ENCODE peak calls at places on chromosomes 4 and X, in nine cellular contexts. I is GM20000; K is activated naive CD4-positive, alpha-beta T cell treated with anti-CD3 and anti-CD28 coated beads, Interleukin-2, amount 50 U/mL, for 16 hours; H is bronchial epithelial cell; E is NCI-H1105 treated with DMSO at 0.1 percent for 48 hours; M is fibroblast of mammary gland; Y is ovary; U is glutamatergic neuron; O is dermis microvascular lymphatic vessel endothelial cell. V is an unnamed sample.

GRCh38 chr4:98838977-98839618 is 89.8 kb downstream of the EIF4E start:
- DNase-seq in I (no peak), K (no peak), H (peak; percentile 45), E (no peak), M (peak; percentile 38), Y (no peak), U (no peak), O (peak; percentile 7), V (peak; percentile 21)

GRCh38 chrX:76454456-76454927 is 27.0 kb downstream of the MAGEE1 start:
- DNase-seq in I (peak; percentile 5), K (no peak), H (peak; percentile 13), E (peak; percentile 19), M (peak; percentile 22), Y (no peak), U (no peak), O (peak; percentile 6), V (no peak)

GRCh38 chrX:153818571-153819397 is 11.6 kb downstream of the PDZD4 start:
- DNase-seq in I (peak; percentile 62), K (peak; percentile 59), H (no peak), E (peak; percentile 69), M (no peak), Y (no peak), U (peak; percentile 75), O (no peak), V (no peak)

GRCh38 chrX:69045616-69046345 is 119.5 kb downstream of the PJA1 start:
- DNase-seq in I (no peak), K (no peak), H (no peak), E (no peak), M (no peak), Y (no peak), U (no peak), O (no peak), V (no peak)

GRCh38 chr4:61890321-61890720 is 690.2 kb downstream of the ADGRL3 start:
- DNase-seq in I (no peak), K (no peak), H (no peak), E (no peak), M (no peak), Y (no peak), U (no peak), O (no peak), V (no peak)

GRCh38 chr4:128424524-128425195 is 137.0 kb upstream of the PGRMC2 start:
- DNase-seq in I (no peak), K (no peak), H (peak; percentile 80), E (no peak), M (peak; percentile 60), Y (no peak), U (no peak), O (no peak), V (no peak)

GRCh38 chr4:121003863-121004262 is 68.5 kb downstream of the NDNF start:
- DNase-seq in I (no peak), K (no peak), H (no peak), E (no peak), M (no peak), Y (no peak), U (no peak), O (no peak), V (no peak)

GRCh38 chr4:83860200-83860599 is 324.3 kb downstream of the GPAT3 start:
- DNase-seq in I (no peak), K (no peak), H (no peak), E (no peak), M (no peak), Y (no peak), U (no peak), O (no peak), V (no peak)

GRCh38 chr4:156781852-156782251 is 189.7 kb downstream of the PDGFC start:
- DNase-seq in I (no peak), K (no peak), H (peak; percentile 86), E (no peak), M (peak; percentile 60), Y (no peak), U (no peak), O (no peak), V (no peak)

GRCh38 chrX:111652719-111653118 is 28.3 kb upstream of the ALG13 start:
- DNase-seq in I (no peak), K (no peak), H (peak; percentile 22), E (no peak), M (peak; percentile 2), Y (no peak), U (no peak), O (no peak), V (no peak)

GRCh38 chr4:90127223-90127705 is at the start of gene CCSER1:
- DNase-seq in I (peak; percentile 75), K (peak; percentile 10), H (peak; percentile 51), E (no peak), M (peak; percentile 7), Y (peak; percentile 38), U (peak; percentile 75), O (no peak), V (no peak)

GRCh38 chrX:95764972-95765451 is 919.6 kb upstream of the DIAPH2 start:
- DNase-seq in I (peak; percentile 1), K (no peak), H (peak; percentile 47), E (peak; percentile 57), M (peak; percentile 44), Y (no peak), U (no peak), O (peak; percentile 48), V (peak; percentile 40)

GRCh38 chrX:118156254-118156952 is 39.8 kb upstream of the KLHL13 start:
- DNase-seq in I (no peak), K (no peak), H (no peak), E (no peak), M (no peak), Y (no peak), U (no peak), O (no peak), V (no peak)

GRCh38 chrX:9135901-9136510 is 102.1 kb upstream of the FAM9B start:
- DNase-seq in I (no peak), K (no peak), H (peak; percentile 0), E (no peak), M (peak; percentile 33), Y (no peak), U (no peak), O (no peak), V (no peak)

V was measured in retinal pigment epithelial cell.